ENCODE peak calls at places on chromosomes 16 and 17, in five cellular contexts. Y is BJ; W is GM23248; E is activated CD8-positive, alpha-beta memory T cell treated with anti-CD3 and anti-CD28 coated beads, Interleukin-2, amount 10 ng/mL, durations not matched to agents 7 days and 5 days; D is Daoy. Z is an unnamed sample.

GRCh38 chr17:15744091-15744676 is 12.1 kb downstream of the TBC1D26 start:
- DNase-seq in Y (no peak), D (no peak), E (no peak), W (no peak), Z (no peak)

GRCh38 chr16:58563235-58563634 is 47.9 kb downstream of the SETD6 start:
- DNase-seq in E (no peak), W (peak), Y (peak), D (no peak), Z (peak)

GRCh38 chr17:35536664-35537160 is 766 bp downstream of the SLFN12L start:
- DNase-seq in W (no peak), E (peak), Y (no peak), D (no peak), Z (no peak)

GRCh38 chr16:8847623-8848022 is 21.2 kb downstream of the CARHSP1 start:
- DNase-seq in E (no peak), W (no peak), Y (no peak), D (no peak), Z (no peak)

GRCh38 chr16:58651965-58652348 is 22.3 kb upstream of the CNOT1 start:
- DNase-seq in W (peak), D (no peak), E (no peak), Y (no peak), Z (peak)

GRCh38 chr17:58534331-58534730 is 19.9 kb upstream of the MTMR4 start:
- DNase-seq in D (no peak), E (no peak), Y (no peak), W (no peak), Z (no peak)

GRCh38 chr17:15236281-15237105 is 28.6 kb downstream of the PMP22 start:
- DNase-seq in Y (no peak), D (peak), W (peak), E (no peak), Z (no peak)

GRCh38 chr16:61150351-61150750 is 885.9 kb downstream of the CDH8 start:
- DNase-seq in E (no peak), D (no peak), Y (no peak), W (no peak), Z (no peak)

GRCh38 chr16:7456221-7456620 is 123.6 kb downstream of the RBFOX1 start:
- DNase-seq in D (no peak), W (no peak), Y (no peak), E (no peak), Z (no peak)

GRCh38 chr17:80746262-80746935 is 201.8 kb downstream of the RPTOR start:
- DNase-seq in Y (no peak), E (no peak), D (no peak), W (no peak), Z (no peak)

GRCh38 chr17:80872999-80873951 is 118.4 kb upstream of the CHMP6 start:
- DNase-seq in Y (no peak), E (no peak), D (peak), W (peak), Z (no peak)

GRCh38 chr16:15874745-15875314 is 13.6 kb downstream of the CEP20 start:
- DNase-seq in D (peak), Y (no peak), W (peak), E (no peak), Z (peak)

GRCh38 chr16:70693231-70693671 is 7.4 kb upstream of the MTSS2 start:
- DNase-seq in D (no peak), Y (no peak), W (peak), E (no peak), Z (no peak)